ENCODE peak calls at places on chromosomes 3 and 15, in seven cellular contexts. E is CD8-positive, alpha-beta T cell; Q is heart left ventricle; X is fibroblast of lung; O is stomach; Z is GM06990; T is psoas muscle. H is an unnamed sample.

GRCh38 chr3:9951962-9952805 is at the start of gene PRRT3:
- DNase-seq in O (peak), T (peak), E (peak), X (peak), Q (no peak), Z (peak), H (peak)

GRCh38 chr3:117433439-117433838 is 723.9 kb downstream of the TUSC7 start:
- DNase-seq in Q (no peak), O (no peak), Z (no peak), X (no peak), E (no peak), T (no peak), H (no peak)

GRCh38 chr3:197083486-197083885 is 53.9 kb upstream of the MELTF start:
- DNase-seq in O (no peak), Q (no peak), Z (no peak), X (peak), T (peak), E (no peak), H (no peak)

GRCh38 chr15:33059184-33059583 is 135.3 kb downstream of the FMN1 start:
- DNase-seq in Z (no peak), Q (no peak), X (peak), O (no peak), T (no peak), E (no peak), H (no peak)

GRCh38 chr3:185280572-185281365 is 26.9 kb upstream of the EHHADH start:
- DNase-seq in X (peak), E (no peak), Z (peak), O (no peak), T (no peak), Q (no peak), H (peak)

GRCh38 chr3:24595801-24596200 is 101.2 kb upstream of the THRB start:
- DNase-seq in T (no peak), O (no peak), Z (no peak), X (peak), Q (no peak), E (no peak), H (no peak)

GRCh38 chr3:165507576-165507975 is 311.4 kb upstream of the SLITRK3 start:
- DNase-seq in T (no peak), X (no peak), Z (no peak), Q (no peak), O (no peak), E (no peak), H (no peak)

GRCh38 chr15:82048809-82049208 is 3.0 kb upstream of the MEX3B start:
- DNase-seq in E (no peak), X (no peak), Q (no peak), T (no peak), O (no peak), Z (no peak), H (no peak)

GRCh38 chr3:192129586-192129985 is 597.8 kb downstream of the FGF12 start:
- DNase-seq in T (no peak), E (no peak), Q (no peak), X (no peak), Z (no peak), O (no peak), H (no peak)

GRCh38 chr3:176650478-176650877 is 546.8 kb downstream of the TBL1XR1 start:
- DNase-seq in X (peak), O (no peak), T (no peak), Z (no peak), E (no peak), Q (no peak), H (no peak)

GRCh38 chr15:79378394-79379158 is 53.6 kb upstream of the MINAR1 start:
- DNase-seq in Q (no peak), E (no peak), Z (no peak), O (no peak), X (no peak), T (no peak), H (no peak)

GRCh38 chr3:14358426-14359211 is 43.8 kb upstream of the SLC6A6 start:
- DNase-seq in X (peak), E (no peak), Q (peak), Z (no peak), O (peak), T (no peak), H (no peak)

GRCh38 chr3:152241142-152242067 is 27.3 kb upstream of the MBNL1 start:
- DNase-seq in Z (peak), X (peak), O (no peak), E (no peak), T (no peak), Q (no peak), H (no peak)

GRCh38 chr3:17749281-17749680 is 6.8 kb upstream of the TBC1D5 start:
- DNase-seq in Z (no peak), X (no peak), O (no peak), Q (no peak), E (no peak), T (no peak), H (no peak)

GRCh38 chr3:122586918-122587317 is 9.5 kb downstream of the PARP15 start:
- DNase-seq in X (no peak), T (no peak), Q (no peak), Z (no peak), O (no peak), E (no peak), H (no peak)

GRCh38 chr15:90101130-90101968 is 919 bp downstream of the IDH2 start:
- DNase-seq in Q (peak), T (peak), O (peak), E (no peak), Z (peak), X (peak), H (peak)

GRCh38 chr3:184145120-184145524 is 10.0 kb downstream of the EIF2B5 start:
- DNase-seq in X (peak), E (no peak), T (peak), Z (no peak), O (peak), Q (peak), H (no peak)

GRCh38 chr3:111541911-111542483 is at the start of gene CD96:
- DNase-seq in O (peak), X (peak), Q (no peak), T (no peak), Z (peak), E (peak), H (no peak)

GRCh38 chr3:141388823-141389617 is 20.7 kb downstream of the ZBTB38 start:
- DNase-seq in E (no peak), O (no peak), Q (no peak), T (no peak), Z (no peak), X (peak), H (no peak)
- H3K4me3 ChIP-seq in E (no peak), O (no peak), Q (no peak), T (no peak), Z (peak), X (peak), H (no peak)

GRCh38 chr3:138620431-138620830 is 11.9 kb downstream of the FAIM start:
- DNase-seq in Z (no peak), E (no peak), O (no peak), X (no peak), T (no peak), Q (no peak), H (no peak)

GRCh38 chr3:138609898-138610266 is 1.3 kb downstream of the FAIM start:
- DNase-seq in O (no peak), X (no peak), T (no peak), E (no peak), Q (no peak), Z (no peak), H (no peak)

DNA sequence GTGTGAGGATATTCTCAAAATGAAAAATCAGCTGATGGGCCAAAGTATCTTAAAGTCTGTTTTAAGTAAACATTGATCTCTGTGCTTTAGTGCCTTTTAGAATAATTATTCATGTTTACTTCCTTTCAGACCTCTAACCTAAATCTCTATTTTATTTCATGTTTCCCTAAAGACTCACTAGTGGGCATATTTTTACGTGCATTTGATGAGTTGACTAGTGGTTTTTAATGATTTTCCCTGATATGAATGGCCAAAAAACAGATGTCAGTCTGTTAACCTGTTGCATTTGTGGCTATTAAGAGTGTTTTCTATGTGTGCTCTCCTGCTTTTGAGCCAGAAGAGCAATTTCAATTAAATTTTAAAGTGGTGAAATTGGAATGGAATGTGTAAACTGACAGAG is 6.9 kb downstream of the FAIM start:
- DNase-seq in E (no peak), Q (no peak), O (no peak), T (no peak), Z (no peak), X (no peak), H (no peak)
- H3K4me3 ChIP-seq in E (no peak), Q (no peak), O (no peak), T (no peak), Z (no peak), X (no peak), H (no peak)

DNA sequence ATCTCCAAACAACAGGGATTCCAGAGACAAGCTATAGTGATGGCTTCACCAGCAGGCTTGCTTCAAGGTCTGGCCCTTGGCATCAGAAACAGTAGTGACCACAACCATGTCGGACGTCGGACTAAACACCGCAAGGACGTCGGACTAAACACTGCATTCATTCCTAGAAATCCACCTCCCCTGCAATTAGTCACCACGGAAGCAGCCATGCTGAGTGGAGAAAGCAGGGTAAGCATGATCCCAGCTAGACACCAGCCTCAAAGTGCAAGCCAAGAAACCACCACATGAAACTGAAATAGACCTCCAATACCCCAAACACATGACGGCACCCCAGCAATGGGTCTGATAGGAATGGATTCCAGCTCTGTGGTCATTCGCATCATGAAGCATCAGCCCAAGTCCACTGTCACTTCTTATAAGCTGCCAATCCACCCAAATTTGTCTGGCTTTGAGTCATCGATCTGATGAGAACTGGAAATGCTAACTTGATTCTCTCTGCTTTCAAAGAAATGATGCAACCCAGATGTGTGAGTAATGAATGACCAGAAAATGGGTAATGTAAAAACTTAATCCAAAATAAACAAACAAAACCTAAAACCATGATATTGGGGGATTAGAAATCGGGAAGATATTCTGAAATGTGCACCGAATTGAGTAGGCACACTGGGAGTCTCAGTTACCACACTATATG is 348.3 kb upstream of the TMCO5A start:
- DNase-seq in T (no peak), Z (no peak), O (no peak), E (no peak), X (peak), Q (no peak), H (no peak)
- H3K4me3 ChIP-seq in T (no peak), Z (no peak), O (no peak), E (no peak), X (no peak), Q (no peak), H (no peak)

GRCh38 chr3:58588030-58588614 is 10.9 kb upstream of the FAM107A start:
- DNase-seq in O (no peak), T (no peak), E (no peak), Z (no peak), X (peak), Q (no peak), H (no peak)

GRCh38 chr3:58584690-58585004 is 7.5 kb upstream of the FAM107A start:
- DNase-seq in T (no peak), X (peak), E (no peak), Z (no peak), O (no peak), Q (no peak), H (no peak)

GRCh38 chr3:58585005-58585786 is 8.0 kb upstream of the FAM107A start:
- DNase-seq in O (peak), Q (peak), X (peak), T (peak), Z (peak), E (peak), H (peak)

GRCh38 chr3:58585994-58586393 is 8.8 kb upstream of the FAM107A start:
- DNase-seq in T (no peak), O (no peak), E (no peak), Z (no peak), Q (no peak), X (no peak), H (no peak)

DNA sequence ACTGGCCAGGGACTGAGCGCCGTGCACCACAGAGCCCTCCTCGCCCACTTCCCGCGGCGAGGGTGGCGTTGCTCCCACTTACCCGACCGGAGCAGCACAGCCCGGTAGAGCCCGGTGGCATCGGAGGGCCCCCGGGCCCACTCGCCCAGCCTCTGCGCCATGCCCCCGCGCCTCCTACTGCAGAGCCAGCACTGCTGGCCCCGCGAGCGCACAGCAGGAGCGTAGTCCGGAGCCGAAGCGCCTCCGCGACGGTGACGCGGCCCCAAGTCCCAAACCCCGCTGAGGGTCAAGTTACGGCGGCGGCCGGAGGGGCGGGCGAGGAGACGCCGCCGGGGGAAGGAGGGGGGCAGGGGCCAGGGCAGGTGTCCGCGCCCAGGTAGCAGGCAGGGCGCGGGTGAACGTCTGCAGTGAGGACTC is 9.6 kb upstream of the FAM107A start:
- DNase-seq in E (no peak), Q (no peak), X (no peak), Z (no peak), T (no peak), O (no peak), H (no peak)
- H3K4me3 ChIP-seq in E (no peak), Q (no peak), X (no peak), Z (no peak), T (no peak), O (no peak), H (no peak)

H was measured in mucosa of descending colon.